ENCODE peak calls at places on chromosome 16, in ten cellular contexts. D, P, M, E, R, U, C, A, Z and Q are unnamed samples.

GRCh38 chr16:86436466-86437185 is 73.7 kb upstream of the FOXF1 start:
- DNase-seq in A (no peak), C (no peak), M (no peak), E (no peak), R (no peak), U (no peak), Z (no peak), P (no peak), D (peak; percentile 39), Q (no peak)

GRCh38 chr16:1272453-1273198 is 16.8 kb downstream of the TPSD1 start:
- DNase-seq in A (no peak), D (no peak), P (no peak), R (no peak), Z (no peak), M (no peak), U (no peak), C (no peak), E (no peak), Q (no peak)

GRCh38 chr16:65876200-65876498 is 490.3 kb upstream of the CDH5 start:
- DNase-seq in M (no peak), A (no peak), R (no peak), Z (no peak), D (peak; percentile 51), C (no peak), P (no peak), U (no peak), E (no peak), Q (no peak)

GRCh38 chr16:84916850-84917249 is 94.5 kb downstream of the ZDHHC7 start:
- DNase-seq in D (no peak), M (no peak), U (no peak), R (no peak), A (no peak), Z (no peak), C (no peak), P (no peak), E (no peak), Q (no peak)

GRCh38 chr16:73054732-73055481 is 7.0 kb upstream of the ZFHX3 start:
- DNase-seq in M (no peak), A (no peak), U (peak; percentile 50), E (no peak), Z (no peak), C (no peak), P (peak; percentile 86), D (peak; percentile 77), R (no peak), Q (no peak)

GRCh38 chr16:80654094-80654862 is 113.5 kb downstream of the DYNLRB2 start:
- DNase-seq in A (no peak), Z (no peak), U (no peak), R (no peak), P (no peak), D (no peak), M (no peak), E (no peak), C (no peak), Q (no peak)

GRCh38 chr16:82639666-82640336 is 13.0 kb downstream of the CDH13 start:
- DNase-seq in A (peak; percentile 82), P (peak; percentile 56), E (peak; percentile 66), M (peak; percentile 44), U (peak; percentile 31), R (no peak), D (peak; percentile 58), Z (no peak), C (no peak), Q (no peak)

GRCh38 chr16:13939821-13940220 is 19.9 kb downstream of the ERCC4 start:
- DNase-seq in E (no peak), M (no peak), D (peak; percentile 34), U (no peak), R (no peak), C (no peak), Z (no peak), P (no peak), A (no peak), Q (no peak)

GRCh38 chr16:87543436-87544191 is 50.8 kb upstream of the ZCCHC14 start:
- DNase-seq in P (no peak), R (no peak), E (peak; percentile 54), D (no peak), A (no peak), M (no peak), U (peak; percentile 57), C (no peak), Z (no peak), Q (peak; percentile 85)

GRCh38 chr16:67673712-67674580 is 7.3 kb downstream of the C16orf86 start:
- DNase-seq in U (peak; percentile 67), P (peak; percentile 37), D (no peak), M (no peak), R (peak; percentile 74), A (no peak), Z (peak; percentile 83), C (peak; percentile 59), E (no peak), Q (peak; percentile 84)

GRCh38 chr16:19410435-19411153 is 7.1 kb upstream of the TMC5 start:
- DNase-seq in D (no peak), P (peak; percentile 24), M (no peak), E (no peak), U (peak; percentile 80), A (peak; percentile 82), R (peak; percentile 24), C (no peak), Z (no peak), Q (peak; percentile 75)

GRCh38 chr16:14196011-14196410 is 124.9 kb downstream of the MRTFB start:
- DNase-seq in R (no peak), Z (no peak), C (no peak), P (no peak), E (no peak), U (peak; percentile 3), M (no peak), A (no peak), D (peak; percentile 18), Q (no peak)

GRCh38 chr16:56965939-56966515 is 4.3 kb downstream of the CETP start:
- DNase-seq in C (no peak), U (peak; percentile 44), P (no peak), R (no peak), D (no peak), Z (no peak), E (no peak), M (no peak), A (no peak), Q (no peak)

GRCh38 chr16:85612191-85612800 is 826 bp upstream of the GSE1 start:
- DNase-seq in C (peak; percentile 46), U (peak; percentile 79), A (peak; percentile 55), D (peak; percentile 85), E (peak; percentile 30), R (peak; percentile 80), P (peak; percentile 33), M (peak; percentile 16), Z (no peak), Q (peak; percentile 89)

GRCh38 chr16:78081341-78081740 is 18.1 kb upstream of the WWOX start:
- DNase-seq in Z (no peak), M (no peak), C (no peak), P (no peak), U (no peak), R (no peak), E (no peak), A (no peak), D (no peak), Q (no peak)

GRCh38 chr16:11106726-11107125 is 149.3 kb downstream of the SOCS1 start:
- DNase-seq in M (no peak), A (no peak), P (no peak), D (no peak), Z (no peak), U (no peak), C (no peak), E (no peak), R (no peak), Q (no peak)

GRCh38 chr16:72109966-72110530 is 16.4 kb downstream of the DHX38 start:
- DNase-seq in Z (no peak), U (no peak), D (no peak), P (no peak), R (no peak), M (no peak), A (no peak), E (no peak), C (no peak), Q (no peak)

GRCh38 chr16:228917-229730 is at the start of gene LUC7L:
- DNase-seq in D (peak; percentile 80), P (peak; percentile 89), U (peak; percentile 90), M (peak; percentile 78), Z (peak; percentile 88), R (peak; percentile 84), A (peak; percentile 97), C (peak; percentile 78), E (peak; percentile 88), Q (peak; percentile 93)

GRCh38 chr16:30663820-30664528 is 5.7 kb downstream of the FBRS start:
- DNase-seq in P (no peak), Z (no peak), A (no peak), R (no peak), U (no peak), E (no peak), C (no peak), D (no peak), M (no peak), Q (no peak)

GRCh38 chr16:19959736-19960135 is 75.1 kb upstream of the GPRC5B start:
- DNase-seq in A (no peak), Z (no peak), U (no peak), R (no peak), P (no peak), E (no peak), C (no peak), D (no peak), M (no peak), Q (no peak)

GRCh38 chr16:80347900-80348299 is 192.9 kb upstream of the DYNLRB2 start:
- DNase-seq in E (no peak), U (no peak), A (no peak), D (no peak), C (peak; percentile 18), Z (peak; percentile 49), R (peak; percentile 30), P (no peak), M (no peak), Q (peak; percentile 76)

GRCh38 chr16:19166500-19166899 is 1.5 kb upstream of the SYT17 start:
- DNase-seq in A (no peak), R (no peak), P (peak; percentile 19), Z (no peak), M (no peak), C (no peak), D (no peak), U (no peak), E (no peak), Q (no peak)

GRCh38 chr16:57764341-57765159 is 29.0 kb downstream of the KATNB1 start:
- DNase-seq in U (peak; percentile 32), P (no peak), M (no peak), Z (no peak), R (no peak), C (no peak), E (peak; percentile 16), D (peak; percentile 90), A (peak; percentile 45), Q (no peak)

GRCh38 chr16:79618712-79619050 is 18.1 kb upstream of the MAF start:
- DNase-seq in P (no peak), C (no peak), M (no peak), E (peak; percentile 14), A (no peak), Z (peak; percentile 2), D (no peak), U (no peak), R (no peak), Q (no peak)

GRCh38 chr16:4116328-4117249 is at the start of gene ADCY9:
- DNase-seq in Z (no peak), P (peak; percentile 68), A (peak; percentile 96), U (peak; percentile 64), R (peak; percentile 69), D (peak; percentile 73), E (peak; percentile 71), C (peak; percentile 40), M (peak; percentile 70), Q (peak; percentile 83)

GRCh38 chr16:3740934-3741333 is 23.6 kb upstream of the TRAP1 start:
- DNase-seq in R (no peak), M (no peak), E (no peak), Z (no peak), C (no peak), D (no peak), A (no peak), P (no peak), U (no peak), Q (no peak)

GRCh38 chr16:5059386-5060072 is 6.2 kb downstream of the C16orf89 start:
- DNase-seq in A (no peak), E (no peak), C (no peak), Z (no peak), U (no peak), M (no peak), P (no peak), R (no peak), D (no peak), Q (peak; percentile 55)